ENCODE peak calls at places on chromosomes 6 and 20, in nine cellular contexts. D is BE2C; E is CD4-positive, alpha-beta T cell; A is astrocyte of the cerebellum; R is colonic mucosa; G is ascending aorta; J is tibial nerve; C is fibroblast of mammary gland; Z is K562. N is an unnamed sample.

GRCh38 chr6:43948527-43949450 is 178.5 kb downstream of the MRPL14 start:
- DNase-seq in D (no peak), E (no peak), A (peak), R (no peak), G (no peak), J (no peak), C (no peak), Z (no peak), N (no peak)

GRCh38 chr6:157343732-157344131 is 20.4 kb upstream of the TMEM242 start:
- DNase-seq in D (no peak), E (no peak), A (no peak), R (no peak), G (no peak), J (no peak), C (no peak), Z (no peak), N (no peak)

GRCh38 chr6:12851123-12851695 is 134.6 kb downstream of the PHACTR1 start:
- DNase-seq in D (no peak), E (no peak), A (no peak), R (no peak), G (no peak), J (no peak), C (peak), Z (no peak), N (no peak)

GRCh38 chr6:133187657-133188453 is 53.3 kb upstream of the EYA4 start:
- DNase-seq in D (no peak), E (no peak), A (peak), R (no peak), G (no peak), J (no peak), C (no peak), Z (no peak), N (no peak)

GRCh38 chr20:906703-907102 is 9.4 kb downstream of the ANGPT4 start:
- DNase-seq in D (no peak), E (no peak), A (no peak), R (no peak), G (no peak), J (peak), C (no peak), Z (no peak), N (no peak)

GRCh38 chr20:43583982-43584432 is 6.7 kb upstream of the IFT52 start:
- DNase-seq in D (peak), E (no peak), A (peak), R (peak), G (peak), J (peak), C (peak), Z (peak), N (no peak)

GRCh38 chr20:1345030-1345755 is 16.3 kb upstream of the SDCBP2 start:
- DNase-seq in D (no peak), E (no peak), A (no peak), R (peak), G (no peak), J (no peak), C (no peak), Z (no peak), N (no peak)

GRCh38 chr20:33568378-33569289 is 78.7 kb downstream of the CBFA2T2 start:
- DNase-seq in D (peak), E (no peak), A (no peak), R (no peak), G (no peak), J (peak), C (no peak), Z (no peak), N (peak)

GRCh38 chr6:26105109-26105730 is 18.0 kb downstream of the HFE start:
- DNase-seq in D (no peak), E (no peak), A (no peak), R (no peak), G (no peak), J (no peak), C (no peak), Z (no peak), N (no peak)

GRCh38 chr6:158654498-158654897 is 4.6 kb downstream of the SYTL3 start:
- DNase-seq in D (peak), E (no peak), A (no peak), R (peak), G (peak), J (no peak), C (peak), Z (peak), N (no peak)

GRCh38 chr6:47071681-47072080 is 29.5 kb upstream of the ADGRF1 start:
- DNase-seq in D (no peak), E (no peak), A (no peak), R (no peak), G (no peak), J (no peak), C (no peak), Z (no peak), N (no peak)

GRCh38 chr6:149147939-149148718 is 169.4 kb upstream of the TAB2 start:
- DNase-seq in D (no peak), E (no peak), A (no peak), R (no peak), G (no peak), J (no peak), C (no peak), Z (no peak), N (no peak)

DNA sequence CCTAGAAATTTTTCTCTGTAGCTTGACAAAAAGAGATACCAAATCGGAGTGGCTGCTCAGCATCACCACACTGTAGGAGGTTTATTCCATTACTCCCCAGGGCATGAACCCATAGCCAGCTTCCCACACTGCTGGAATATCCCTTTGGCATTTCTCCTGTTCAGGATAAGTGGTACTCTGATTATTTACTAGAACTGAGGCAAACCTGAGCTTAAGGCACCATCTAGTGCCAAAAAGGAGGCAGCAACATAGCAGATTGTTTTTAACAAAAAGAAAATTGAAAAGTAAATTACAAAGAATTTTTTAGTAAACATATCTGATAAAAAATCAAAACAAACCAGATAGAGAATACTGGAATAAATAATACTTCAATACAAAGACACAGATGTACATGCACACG is 181.7 kb downstream of the WDR27 start:
- DNase-seq in D (no peak), E (no peak), A (no peak), R (no peak), G (no peak), J (no peak), C (peak), Z (no peak), N (no peak)
- TF ChIP-seq CTCF in D (no peak), E (no peak), A (peak), R (no peak), G (peak), J (no peak), C (peak), Z (no peak), N (no peak)

GRCh38 chr6:41159415-41160082 is 3.4 kb downstream of the TREM2 start:
- DNase-seq in D (no peak), E (no peak), A (no peak), R (no peak), G (no peak), J (no peak), C (no peak), Z (no peak), N (no peak)
- TF ChIP-seq CTCF in D (no peak), E (no peak), A (no peak), R (no peak), G (no peak), J (no peak), C (no peak), Z (no peak), N (no peak)

GRCh38 chr6:42821846-42822245 is 40.0 kb downstream of the BICRAL start:
- DNase-seq in D (no peak), E (no peak), A (no peak), R (no peak), G (no peak), J (no peak), C (peak), Z (no peak), N (no peak)

GRCh38 chr6:42821341-42821668 is 39.5 kb downstream of the BICRAL start:
- DNase-seq in D (no peak), E (no peak), A (no peak), R (no peak), G (no peak), J (no peak), C (no peak), Z (no peak), N (no peak)

GRCh38 chr6:42818878-42819277 is 37.0 kb downstream of the BICRAL start:
- DNase-seq in D (no peak), E (no peak), A (no peak), R (no peak), G (no peak), J (no peak), C (no peak), Z (no peak), N (no peak)

GRCh38 chr6:42820509-42821340 is 38.9 kb downstream of the BICRAL start:
- DNase-seq in D (no peak), E (no peak), A (no peak), R (no peak), G (no peak), J (peak), C (no peak), Z (no peak), N (no peak)

DNA sequence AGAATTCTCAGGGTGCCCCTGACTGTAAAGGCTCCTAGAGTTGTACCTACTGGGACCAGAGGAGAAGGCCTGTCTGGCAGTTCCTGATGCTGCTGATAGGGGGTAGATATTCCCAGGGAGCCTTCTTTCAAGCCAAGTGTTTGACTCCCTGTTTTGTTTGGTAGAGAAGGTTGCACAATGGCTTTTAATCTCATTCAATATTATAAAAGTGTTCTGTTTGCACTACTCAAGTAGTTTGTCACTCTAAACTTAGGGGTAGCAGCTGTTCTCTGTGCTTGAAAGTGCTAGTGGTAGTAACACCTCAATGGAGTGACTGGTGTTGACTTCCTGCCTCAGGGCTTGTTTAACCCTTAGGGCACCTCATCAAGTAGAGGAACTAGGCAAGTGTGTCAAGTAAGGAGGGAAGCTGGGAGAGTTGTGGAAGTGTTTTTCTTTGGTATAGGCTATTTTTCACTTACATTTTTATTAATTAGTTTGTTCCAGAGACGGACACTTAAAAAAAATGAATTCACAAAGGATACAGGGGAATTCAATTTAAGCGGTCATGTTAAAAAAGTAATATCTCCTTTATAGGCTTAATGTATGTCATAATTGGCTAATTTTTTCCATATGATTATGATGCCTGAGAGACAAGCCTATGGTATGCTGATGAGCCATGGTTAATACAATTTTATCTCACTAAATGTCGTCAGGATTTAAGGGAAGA is 38.1 kb downstream of the BICRAL start:
- DNase-seq in D (peak), E (no peak), A (no peak), R (no peak), G (no peak), J (no peak), C (peak), Z (peak), N (no peak)
- TF ChIP-seq CTCF in D (peak), E (no peak), A (no peak), R (no peak), G (no peak), J (peak), C (peak), Z (no peak), N (no peak)

DNA sequence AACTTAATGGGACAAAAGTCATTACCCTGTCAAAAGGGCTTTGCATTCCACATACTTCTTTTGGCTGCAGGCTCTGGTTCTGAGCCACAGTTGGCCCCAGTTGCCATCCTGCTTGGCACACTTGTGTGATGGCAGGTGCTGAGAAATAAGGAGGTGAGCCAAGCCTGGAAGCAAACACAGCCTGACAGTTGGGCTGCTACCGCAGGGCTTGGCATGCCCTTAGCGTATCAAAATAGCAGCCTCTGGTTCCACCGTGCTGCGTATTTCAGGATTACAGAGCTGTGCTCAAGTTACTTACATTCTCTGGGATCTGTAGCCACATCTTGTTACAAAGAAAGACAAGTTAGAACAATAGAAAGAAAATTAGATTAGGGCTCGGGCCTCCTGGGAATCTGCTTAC is 11.1 kb downstream of the MTHFD1L start:
- DNase-seq in D (peak), E (no peak), A (no peak), R (peak), G (no peak), J (no peak), C (peak), Z (no peak), N (no peak)
- TF ChIP-seq CTCF in D (peak), E (no peak), A (peak), R (no peak), G (peak), J (no peak), C (no peak), Z (no peak), N (no peak)

GRCh38 chr6:28794175-28795002 is 129.4 kb downstream of the TRIM27 start:
- DNase-seq in D (no peak), E (no peak), A (no peak), R (peak), G (no peak), J (no peak), C (peak), Z (peak), N (no peak)
- TF ChIP-seq CTCF in D (no peak), E (no peak), A (no peak), R (no peak), G (no peak), J (no peak), C (no peak), Z (no peak), N (no peak)

DNA sequence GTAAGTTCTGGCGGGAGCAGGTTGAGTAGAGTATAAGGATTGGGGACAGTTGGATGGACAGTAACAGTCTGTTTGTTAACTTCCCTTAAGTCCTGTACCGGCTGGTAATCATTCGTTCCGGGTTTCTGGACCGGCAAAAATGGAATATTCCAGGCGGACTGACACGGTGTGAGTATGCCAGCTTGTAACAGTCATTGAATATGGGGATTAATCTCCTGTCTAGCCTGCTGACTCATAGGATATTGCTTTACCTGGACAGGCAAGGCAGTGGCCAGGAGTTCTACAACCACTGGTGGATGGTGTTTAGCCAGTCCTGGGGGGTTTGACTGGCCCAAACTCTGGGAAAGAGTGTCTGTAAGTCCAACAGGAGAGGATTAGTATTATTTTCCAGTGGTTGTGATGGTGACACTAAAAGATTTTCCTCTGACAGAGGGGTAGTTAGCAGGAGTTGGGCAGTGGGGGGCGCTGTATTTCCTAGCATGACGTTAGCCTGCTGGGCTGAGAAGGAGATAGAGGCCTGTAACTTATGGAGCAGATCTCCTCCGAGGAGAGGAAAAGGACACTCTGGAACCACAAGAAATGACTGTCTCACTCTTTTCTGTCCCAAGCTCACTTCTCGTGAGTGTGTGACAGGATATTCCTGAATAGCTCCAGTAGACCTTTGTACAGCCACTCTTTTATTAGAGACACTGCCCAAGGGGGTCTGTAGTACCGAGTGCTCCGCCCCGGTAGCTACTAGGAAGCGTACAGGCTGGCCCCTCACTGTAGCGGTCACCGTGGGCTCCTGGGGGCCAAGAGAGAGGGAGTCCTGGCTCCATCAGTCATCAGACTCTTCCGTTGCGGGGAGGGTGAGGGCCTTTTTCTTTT is 152.2 kb downstream of the TRIM27 start:
- DNase-seq in D (peak), E (no peak), A (no peak), R (no peak), G (no peak), J (no peak), C (no peak), Z (peak), N (no peak)
- TF ChIP-seq CTCF in D (peak), E (no peak), A (no peak), R (no peak), G (no peak), J (no peak), C (no peak), Z (peak), N (no peak)

GRCh38 chr20:50224553-50225255 is 34.1 kb downstream of the CEBPB start:
- DNase-seq in D (no peak), E (no peak), A (peak), R (peak), G (peak), J (peak), C (peak), Z (no peak), N (no peak)
- TF ChIP-seq CTCF in D (peak), E (no peak), A (peak), R (no peak), G (no peak), J (peak), C (peak), Z (peak), N (no peak)

GRCh38 chr6:168493976-168494375 is 53.0 kb downstream of the SMOC2 start:
- DNase-seq in D (no peak), E (no peak), A (no peak), R (no peak), G (no peak), J (no peak), C (no peak), Z (no peak), N (no peak)
- TF ChIP-seq CTCF in D (no peak), E (no peak), A (no peak), R (no peak), G (no peak), J (no peak), C (no peak), Z (no peak), N (no peak)

GRCh38 chr20:50992733-50993457 is 30.0 kb downstream of the KCNG1 start:
- DNase-seq in D (peak), E (no peak), A (peak), R (peak), G (no peak), J (no peak), C (peak), Z (peak), N (peak)

GRCh38 chr20:50999355-50999754 is 23.6 kb downstream of the KCNG1 start:
- DNase-seq in D (no peak), E (no peak), A (no peak), R (no peak), G (no peak), J (no peak), C (no peak), Z (no peak), N (no peak)

GRCh38 chr20:51001697-51002265 is 21.1 kb downstream of the KCNG1 start:
- DNase-seq in D (no peak), E (no peak), A (no peak), R (no peak), G (no peak), J (no peak), C (no peak), Z (no peak), N (no peak)

GRCh38 chr20:50995506-50995905 is 27.4 kb downstream of the KCNG1 start:
- DNase-seq in D (no peak), E (no peak), A (no peak), R (no peak), G (no peak), J (no peak), C (peak), Z (no peak), N (no peak)

DNA sequence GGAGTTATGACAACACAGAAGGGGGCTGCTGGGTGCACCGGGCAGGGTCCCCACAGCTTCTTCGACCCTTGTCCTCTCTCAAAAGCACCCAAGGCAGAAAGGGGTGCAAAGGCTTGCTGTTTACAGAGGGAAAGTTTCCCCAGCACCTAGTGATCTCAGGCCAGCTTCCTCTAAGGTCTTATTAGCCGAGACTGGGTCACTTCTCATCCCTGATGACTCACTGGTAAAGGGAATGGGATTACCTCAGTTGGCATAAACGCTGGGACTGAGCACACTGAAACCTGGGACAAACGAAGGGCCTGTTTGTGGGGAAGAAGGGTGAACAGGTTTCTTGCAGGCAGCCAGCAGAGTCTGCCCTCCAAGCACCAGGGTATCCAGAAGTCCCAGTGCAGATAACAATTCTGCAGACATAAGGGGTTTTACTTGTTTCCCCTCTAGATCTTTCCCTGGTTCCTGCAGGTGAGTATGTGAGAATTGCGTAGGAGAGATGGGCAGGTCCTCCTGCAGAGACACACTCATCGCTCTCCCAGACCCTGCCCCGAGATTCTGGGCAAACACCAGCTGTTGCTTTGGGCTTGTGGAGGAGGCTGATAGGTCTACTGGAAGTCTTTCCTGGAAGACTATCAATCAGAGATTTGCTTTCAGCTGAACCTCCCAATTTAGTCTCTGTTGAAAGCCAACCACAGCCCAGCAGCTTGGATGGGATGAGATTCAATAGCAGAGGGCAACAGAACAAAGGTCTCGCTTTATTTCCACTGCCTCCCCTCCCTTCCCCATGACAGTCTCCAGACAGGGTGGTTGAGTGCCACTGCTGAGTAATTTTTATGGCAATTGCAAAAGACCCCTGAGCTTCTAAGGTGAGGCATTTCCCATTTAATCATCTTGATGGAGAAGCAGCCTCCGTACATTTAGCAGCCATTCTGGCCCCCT is 25.7 kb downstream of the KCNG1 start:
- DNase-seq in D (no peak), E (no peak), A (no peak), R (no peak), G (no peak), J (no peak), C (peak), Z (peak), N (no peak)
- TF ChIP-seq CTCF in D (no peak), E (no peak), A (no peak), R (no peak), G (no peak), J (no peak), C (no peak), Z (no peak), N (no peak)

N was measured in GM13976.